ENCODE peak calls at places on chromosomes 2 and 18, in four cellular contexts. T, I, P and M are unnamed samples.

GRCh38 chr2:144708641-144709040 is 188.7 kb upstream of the ZEB2 start:
- DNase-seq in T (no peak), I (no peak), P (no peak), M (no peak)

GRCh38 chr2:240604291-240604938 is 17.9 kb downstream of the CAPN10 start:
- DNase-seq in P (peak; percentile 90), T (no peak), I (peak; percentile 65), M (peak; percentile 91)

GRCh38 chr2:6353669-6354068 is 512.0 kb downstream of the CMPK2 start:
- DNase-seq in I (no peak), P (no peak), T (no peak), M (no peak)

GRCh38 chr2:226031078-226031937 is 631.8 kb downstream of the NYAP2 start:
- DNase-seq in P (peak; percentile 31), T (no peak), I (peak; percentile 81), M (peak; percentile 35)

GRCh38 chr2:102193074-102193473 is 6.3 kb downstream of the IL1RL2 start:
- DNase-seq in P (no peak), I (no peak), T (no peak), M (no peak)

GRCh38 chr2:101753720-101754490 is 56.4 kb downstream of the MAP4K4 start:
- DNase-seq in I (no peak), T (no peak), P (no peak), M (no peak)

GRCh38 chr18:63480892-63481291 is 4.1 kb downstream of the SERPINB5 start:
- DNase-seq in P (no peak), I (no peak), T (no peak), M (no peak)

GRCh38 chr18:3842844-3843243 is 392.9 kb downstream of the TGIF1 start:
- DNase-seq in T (no peak), I (no peak), P (no peak), M (no peak)

GRCh38 chr2:171807831-171808393 is 86.1 kb downstream of the SLC25A12 start:
- DNase-seq in T (no peak), P (no peak), I (no peak), M (no peak)

GRCh38 chr2:98457045-98457696 is 12.5 kb downstream of the INPP4A start:
- DNase-seq in P (no peak), T (no peak), I (peak; percentile 88), M (no peak)

GRCh38 chr18:65750421-65751144 is at the start of gene CDH7:
- DNase-seq in T (no peak), I (no peak), P (no peak), M (no peak)

GRCh38 chr2:176085861-176086771 is 2.4 kb upstream of the EVX2 start:
- DNase-seq in I (peak; percentile 55), T (no peak), P (peak; percentile 32), M (peak; percentile 84)

GRCh38 chr18:3824101-3824500 is 374.1 kb downstream of the TGIF1 start:
- DNase-seq in T (no peak), P (no peak), I (no peak), M (no peak)

GRCh38 chr2:200335657-200336056 is 29.2 kb downstream of the SPATS2L start:
- DNase-seq in T (no peak), I (peak; percentile 76), P (no peak), M (no peak)

GRCh38 chr18:48106976-48107781 is 176.7 kb upstream of the SMAD2 start:
- DNase-seq in P (no peak), T (no peak), I (no peak), M (no peak)

GRCh38 chr2:79855264-79856006 is 342.6 kb downstream of the CTNNA2 start:
- DNase-seq in T (no peak), P (peak; percentile 47), I (peak; percentile 20), M (no peak)

GRCh38 chr2:177989029-177989885 is 83.3 kb downstream of the PDE11A start:
- DNase-seq in I (peak; percentile 53), T (no peak), P (no peak), M (no peak)

GRCh38 chr18:10052871-10053270 is 139.1 kb downstream of the VAPA start:
- DNase-seq in P (no peak), I (no peak), T (no peak), M (no peak)

GRCh38 chr18:39058386-39059000 is 1492.9 kb upstream of the CELF4 start:
- DNase-seq in I (no peak), T (no peak), P (no peak), M (no peak)

GRCh38 chr18:49971462-49971861 is 158.1 kb upstream of the ACAA2 start:
- DNase-seq in P (no peak), T (no peak), I (no peak), M (no peak)

GRCh38 chr18:615773-616172 is 19.0 kb downstream of the CLUL1 start:
- DNase-seq in T (no peak), I (no peak), P (peak; percentile 28), M (no peak)

GRCh38 chr18:23903971-23904370 is 110.6 kb upstream of the TTC39C start:
- DNase-seq in P (no peak), I (no peak), T (no peak), M (no peak)

GRCh38 chr18:33781429-33781828 is 203.4 kb downstream of the ASXL3 start:
- DNase-seq in T (no peak), I (no peak), P (no peak), M (no peak)

GRCh38 chr2:83063933-83064332 is 1395.1 kb downstream of the SUCLG1 start:
- DNase-seq in P (no peak), I (no peak), T (no peak), M (no peak)

GRCh38 chr2:198471291-198471690 is 666.9 kb downstream of the PLCL1 start:
- DNase-seq in I (no peak), T (no peak), P (no peak), M (no peak)

GRCh38 chr2:62014102-62014501 is 108.6 kb downstream of the COMMD1 start:
- DNase-seq in I (peak; percentile 43), T (no peak), P (peak; percentile 78), M (no peak)
- TF ChIP-seq CTCF in I (no peak), T (no peak), P (no peak), M (no peak)

DNA sequence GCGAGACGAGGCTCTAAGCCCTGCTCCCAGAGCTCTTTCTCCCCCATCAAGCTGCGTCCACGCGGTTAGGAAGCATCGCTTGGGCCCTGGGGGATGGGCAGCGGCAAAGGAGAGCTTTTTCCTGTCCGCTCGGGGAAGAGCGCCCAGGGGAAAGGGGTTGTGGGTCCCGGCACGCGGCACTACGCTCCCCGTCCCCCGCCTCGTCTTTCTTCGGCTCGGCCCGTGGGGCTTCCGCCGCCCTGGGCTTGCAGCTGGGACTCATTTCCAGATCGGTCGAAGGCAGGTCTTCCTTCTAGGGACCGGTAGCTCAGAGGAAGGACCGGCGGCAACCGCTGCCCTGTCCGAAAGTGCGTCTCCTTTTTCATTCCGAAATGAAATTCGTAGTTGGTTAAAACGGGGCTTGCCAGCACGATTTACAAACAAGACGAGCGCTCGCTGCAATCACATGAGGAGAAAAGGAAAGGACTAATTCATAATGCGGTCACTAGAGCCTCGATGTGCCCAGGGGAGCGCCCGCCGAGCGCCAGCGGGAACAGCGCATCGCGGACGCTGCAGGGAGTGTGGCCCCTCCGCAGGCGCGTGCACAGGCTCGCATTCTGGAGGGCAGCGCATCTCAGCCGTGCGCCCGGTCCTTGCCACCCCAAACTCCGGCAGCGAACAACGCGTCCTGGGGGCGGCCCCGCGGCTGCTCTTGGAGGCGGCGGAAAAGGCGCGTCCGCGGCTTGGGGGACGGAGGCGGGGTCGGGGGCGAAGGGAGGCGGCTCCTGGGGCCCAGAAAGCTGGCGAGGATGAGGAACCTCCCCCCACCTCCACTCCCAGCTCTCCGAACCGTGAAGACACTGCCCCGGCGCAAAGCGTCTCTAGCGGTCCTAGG is 3.6 kb upstream of the ITPRIPL1 start:
- DNase-seq in I (peak; percentile 72), T (no peak), P (peak; percentile 52), M (peak; percentile 91)
- TF ChIP-seq POLR2A in I (peak; percentile 43), T (peak; percentile 17), P (no peak), M (no peak)

DNA sequence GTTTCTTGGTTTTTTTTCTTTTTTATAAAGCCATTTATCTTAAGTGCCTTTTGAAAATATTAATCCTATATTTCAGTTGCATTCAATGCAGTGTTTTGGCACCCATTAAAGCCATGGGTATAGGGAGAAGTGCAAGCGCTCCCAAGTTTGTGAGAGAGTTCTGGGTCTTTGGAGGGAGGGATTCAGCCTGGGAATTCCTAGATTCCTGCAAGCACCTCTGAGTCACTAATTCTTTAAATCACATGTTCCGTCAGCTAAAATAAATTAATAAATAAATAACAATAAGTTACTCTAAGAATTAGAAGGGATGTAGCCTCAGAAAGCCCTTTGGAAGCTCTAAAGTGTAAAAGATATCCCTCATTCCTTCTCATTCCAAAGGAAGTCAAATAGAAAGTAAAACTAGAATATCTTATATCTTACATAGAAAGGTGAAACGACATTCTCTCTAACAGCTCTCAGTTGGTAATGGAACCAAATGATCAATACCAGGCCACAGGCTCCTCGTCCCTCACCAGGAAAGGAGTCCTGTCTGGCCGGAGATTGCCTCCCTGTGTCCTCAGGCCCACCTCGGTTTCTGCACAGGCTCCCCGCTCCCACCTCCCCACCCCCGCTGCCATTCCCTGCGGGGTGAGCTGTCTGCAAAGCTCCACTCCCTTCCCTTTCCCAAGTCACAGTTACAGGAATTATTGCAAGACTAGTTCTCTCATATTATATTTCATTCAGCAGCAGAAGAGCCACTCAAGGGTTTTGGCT is 222.3 kb upstream of the RBBP8 start:
- DNase-seq in T (no peak), P (peak; percentile 35), I (peak; percentile 75), M (no peak)
- H3K4me3 ChIP-seq in T (peak overlapping the region; percentile 57), P (peak overlapping the region; percentile 40), I (peak overlapping the region; percentile 33), M (no peak overlapping the region)

GRCh38 chr18:59011786-59012185 is 127.9 kb upstream of the SEC11C start:
- DNase-seq in T (no peak), I (no peak), P (no peak), M (no peak)

GRCh38 chr18:59005266-59005665 is 134.4 kb upstream of the SEC11C start:
- DNase-seq in T (no peak), I (peak; percentile 87), P (no peak), M (no peak)

GRCh38 chr18:59006461-59007067 is 133.1 kb upstream of the SEC11C start:
- DNase-seq in P (no peak), T (no peak), I (no peak), M (no peak)

GRCh38 chr18:59009846-59010245 is 129.8 kb upstream of the SEC11C start:
- DNase-seq in T (no peak), P (no peak), I (no peak), M (no peak)

GRCh38 chr18:59008302-59008974 is 131.2 kb upstream of the SEC11C start:
- DNase-seq in P (no peak), I (peak; percentile 94), T (no peak), M (no peak)
- TF ChIP-seq CTCF in P (no peak), I (peak; percentile 18), T (no peak), M (no peak)

DNA sequence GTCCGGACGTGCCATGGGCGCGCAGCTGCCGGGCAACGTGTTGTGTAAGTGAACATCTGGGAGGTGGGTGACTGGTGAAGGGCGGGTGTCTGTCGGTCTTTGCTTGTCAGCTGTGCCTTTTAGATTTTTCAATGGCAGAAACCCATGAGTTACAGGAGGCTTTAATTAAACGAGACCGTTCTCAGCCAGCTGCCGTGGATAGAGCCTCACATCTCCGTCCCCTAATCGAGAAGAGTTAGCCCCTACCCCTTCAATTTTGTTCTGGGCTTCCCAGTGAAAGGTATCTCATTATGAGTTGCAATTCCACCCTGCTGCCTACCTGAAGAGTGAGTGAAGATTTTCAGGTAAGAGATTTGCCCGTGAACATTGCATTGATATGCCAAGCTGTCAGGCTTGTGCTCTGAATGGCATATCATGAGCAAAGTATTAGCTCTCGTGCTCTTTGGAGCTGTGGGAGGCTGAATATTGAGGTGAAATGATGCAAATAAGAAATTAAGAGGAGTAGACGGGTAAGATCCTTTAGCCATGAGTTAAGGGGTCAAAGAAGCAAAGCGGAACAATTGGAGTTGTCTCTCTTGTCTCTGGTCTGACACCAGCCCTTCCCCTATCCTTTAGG is 118.6 kb upstream of the MSTN start:
- DNase-seq in I (no peak), T (no peak), P (no peak), M (no peak)
- TF ChIP-seq POLR2A in I (no peak), T (no peak), P (no peak), M (no peak)